ENCODE peak calls at places on chromosomes 4 and X, in four cellular contexts. One of them, this sample, is unnamed. For H3K4me1, the result is how much of the 10 kb centered on the place peaks cover.

GRCh38 chr4:7412586-7412975 is 22.1 kb downstream of the PSAPL1 start:
- DNase-seq in CD8-positive, alpha-beta memory T cell: no peak
- DNase-seq in spleen: peak
- DNase-seq in cardiac muscle cell: no peak
- DNase-seq in this sample: no peak

GRCh38 chr4:161376275-161376674 is 787.5 kb downstream of the FSTL5 start:
- DNase-seq in CD8-positive, alpha-beta memory T cell: no peak
- DNase-seq in cardiac muscle cell: no peak
- DNase-seq in spleen: no peak
- DNase-seq in this sample: no peak

GRCh38 chr4:111954546-111954945 is 190.7 kb upstream of the FAM241A start:
- DNase-seq in cardiac muscle cell: no peak
- DNase-seq in spleen: no peak
- DNase-seq in CD8-positive, alpha-beta memory T cell: no peak
- DNase-seq in this sample: no peak

GRCh38 chr4:5751918-5752802 is 41.2 kb downstream of the EVC start:
- DNase-seq in cardiac muscle cell: peak
- DNase-seq in CD8-positive, alpha-beta memory T cell: no peak
- DNase-seq in spleen: no peak
- DNase-seq in this sample: peak

GRCh38 chr4:123163501-123163900 is 233.1 kb upstream of the SPRY1 start:
- DNase-seq in CD8-positive, alpha-beta memory T cell: no peak
- DNase-seq in spleen: no peak
- DNase-seq in cardiac muscle cell: no peak
- DNase-seq in this sample: no peak

GRCh38 chrX:115912372-115912897 is 258.1 kb upstream of the AGTR2 start:
- DNase-seq in spleen: no peak
- DNase-seq in CD8-positive, alpha-beta memory T cell: no peak
- DNase-seq in cardiac muscle cell: no peak
- DNase-seq in this sample: no peak

GRCh38 chr4:123830920-123831319 is 434.3 kb downstream of the SPRY1 start:
- DNase-seq in CD8-positive, alpha-beta memory T cell: no peak
- DNase-seq in spleen: no peak
- DNase-seq in cardiac muscle cell: no peak
- DNase-seq in this sample: no peak

GRCh38 chr4:100429616-100430015 is 88.2 kb downstream of the EMCN start:
- DNase-seq in spleen: no peak
- DNase-seq in cardiac muscle cell: no peak
- DNase-seq in CD8-positive, alpha-beta memory T cell: no peak
- DNase-seq in this sample: no peak

GRCh38 chr4:15873117-15873516 is 65.4 kb downstream of the FGFBP1 start:
- DNase-seq in CD8-positive, alpha-beta memory T cell: no peak
- DNase-seq in spleen: no peak
- DNase-seq in cardiac muscle cell: no peak
- DNase-seq in this sample: no peak

GRCh38 chr4:24703298-24703697 is 92.1 kb upstream of the SOD3 start:
- DNase-seq in spleen: no peak
- DNase-seq in cardiac muscle cell: no peak
- DNase-seq in CD8-positive, alpha-beta memory T cell: no peak
- DNase-seq in this sample: no peak

GRCh38 chr4:37749398-37749988 is 63.3 kb upstream of the RELL1 start:
- DNase-seq in CD8-positive, alpha-beta memory T cell: no peak
- DNase-seq in spleen: no peak
- DNase-seq in cardiac muscle cell: no peak
- DNase-seq in this sample: no peak
- H3K4me1 ChIP-seq in CD8-positive, alpha-beta memory T cell: under half
- H3K4me1 ChIP-seq in spleen: under half
- H3K4me1 ChIP-seq in cardiac muscle cell: under half
- H3K4me1 ChIP-seq in this sample: under half

GRCh38 chrX:149638860-149639259 is 7.3 kb upstream of the TMEM185A start:
- DNase-seq in spleen: no peak
- DNase-seq in cardiac muscle cell: no peak
- DNase-seq in CD8-positive, alpha-beta memory T cell: no peak
- DNase-seq in this sample: no peak
- H3K4me1 ChIP-seq in spleen: under half
- H3K4me1 ChIP-seq in cardiac muscle cell: under half
- H3K4me1 ChIP-seq in CD8-positive, alpha-beta memory T cell: under half
- H3K4me1 ChIP-seq in this sample: under half

DNA sequence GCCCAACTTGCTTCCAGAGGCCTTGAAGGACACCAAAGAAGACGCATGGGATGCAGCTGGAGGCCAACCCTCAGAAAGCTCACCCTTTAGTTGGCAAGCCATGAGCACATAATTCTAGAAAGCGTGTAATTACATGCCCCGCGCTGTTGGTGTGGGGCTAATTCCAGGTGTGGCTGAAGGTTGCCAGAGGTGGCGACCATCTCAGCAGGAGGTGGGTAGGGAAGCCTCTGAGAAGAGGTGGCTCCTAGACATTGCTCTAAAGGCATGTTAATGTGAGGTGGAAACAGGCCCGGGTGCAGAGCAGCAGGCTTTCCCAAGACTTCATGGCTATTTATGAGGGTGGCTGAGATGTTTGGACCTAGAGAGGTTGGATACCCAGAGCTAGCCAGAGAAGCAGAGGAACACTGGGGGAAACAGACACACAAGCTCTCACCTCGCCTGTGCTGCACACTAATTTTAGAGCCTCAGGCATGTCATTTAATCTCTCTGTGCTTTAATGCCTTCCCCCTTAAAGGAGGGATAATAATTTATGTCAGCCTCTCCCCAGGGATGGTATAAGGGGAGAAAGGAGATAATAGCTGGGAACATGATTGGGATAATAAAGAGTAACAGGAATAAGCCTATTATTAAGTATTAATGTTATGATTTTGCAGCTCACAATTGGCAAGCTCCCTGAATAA is 60.0 kb upstream of the HELT start:
- DNase-seq in spleen: no peak
- DNase-seq in cardiac muscle cell: no peak
- DNase-seq in CD8-positive, alpha-beta memory T cell: no peak
- DNase-seq in this sample: no peak
- H3K4me1 ChIP-seq in spleen: under half
- H3K4me1 ChIP-seq in cardiac muscle cell: under half
- H3K4me1 ChIP-seq in CD8-positive, alpha-beta memory T cell: under half
- H3K4me1 ChIP-seq in this sample: under half

GRCh38 chr4:148287111-148287510 is 155.1 kb downstream of the NR3C2 start:
- DNase-seq in cardiac muscle cell: no peak
- DNase-seq in CD8-positive, alpha-beta memory T cell: no peak
- DNase-seq in spleen: no peak
- DNase-seq in this sample: no peak
- H3K4me1 ChIP-seq in cardiac muscle cell: under half
- H3K4me1 ChIP-seq in CD8-positive, alpha-beta memory T cell: under half
- H3K4me1 ChIP-seq in spleen: under half
- H3K4me1 ChIP-seq in this sample: under half

DNA sequence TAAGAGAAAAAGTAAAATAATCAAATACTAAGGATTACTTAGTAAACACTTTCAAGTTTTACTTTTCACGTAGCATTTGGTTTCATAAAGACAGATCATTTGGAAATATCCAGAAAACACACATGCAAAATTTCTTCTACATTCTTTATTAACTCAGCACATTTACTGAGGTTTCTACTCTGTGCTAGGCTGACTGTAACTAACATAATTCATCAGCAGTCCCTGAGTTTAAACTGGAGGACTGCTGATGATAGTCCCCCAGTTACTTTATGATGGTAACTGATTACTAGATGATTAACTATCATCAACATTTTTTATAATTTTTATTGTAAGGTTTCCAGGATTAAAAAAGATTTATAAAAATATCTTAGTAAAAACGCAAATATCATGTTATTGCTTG is 12.3 kb downstream of the LEF1 start:
- DNase-seq in cardiac muscle cell: no peak
- DNase-seq in spleen: no peak
- DNase-seq in CD8-positive, alpha-beta memory T cell: no peak
- DNase-seq in this sample: no peak
- H3K4me1 ChIP-seq in cardiac muscle cell: under half
- H3K4me1 ChIP-seq in spleen: under half
- H3K4me1 ChIP-seq in CD8-positive, alpha-beta memory T cell: half or more
- H3K4me1 ChIP-seq in this sample: under half

GRCh38 chr4:88277711-88278025 is 6.7 kb downstream of the PPM1K start:
- DNase-seq in cardiac muscle cell: no peak
- DNase-seq in spleen: no peak
- DNase-seq in CD8-positive, alpha-beta memory T cell: no peak
- DNase-seq in this sample: no peak

GRCh38 chr4:88283661-88284377 is 542 bp downstream of the PPM1K start:
- DNase-seq in CD8-positive, alpha-beta memory T cell: peak
- DNase-seq in cardiac muscle cell: peak
- DNase-seq in spleen: peak
- DNase-seq in this sample: no peak

GRCh38 chr4:88275949-88276515 is 8.3 kb downstream of the PPM1K start:
- DNase-seq in cardiac muscle cell: no peak
- DNase-seq in CD8-positive, alpha-beta memory T cell: no peak
- DNase-seq in spleen: no peak
- DNase-seq in this sample: no peak

GRCh38 chr4:88276952-88277710 is 7.2 kb downstream of the PPM1K start:
- DNase-seq in CD8-positive, alpha-beta memory T cell: no peak
- DNase-seq in cardiac muscle cell: no peak
- DNase-seq in spleen: no peak
- DNase-seq in this sample: no peak

DNA sequence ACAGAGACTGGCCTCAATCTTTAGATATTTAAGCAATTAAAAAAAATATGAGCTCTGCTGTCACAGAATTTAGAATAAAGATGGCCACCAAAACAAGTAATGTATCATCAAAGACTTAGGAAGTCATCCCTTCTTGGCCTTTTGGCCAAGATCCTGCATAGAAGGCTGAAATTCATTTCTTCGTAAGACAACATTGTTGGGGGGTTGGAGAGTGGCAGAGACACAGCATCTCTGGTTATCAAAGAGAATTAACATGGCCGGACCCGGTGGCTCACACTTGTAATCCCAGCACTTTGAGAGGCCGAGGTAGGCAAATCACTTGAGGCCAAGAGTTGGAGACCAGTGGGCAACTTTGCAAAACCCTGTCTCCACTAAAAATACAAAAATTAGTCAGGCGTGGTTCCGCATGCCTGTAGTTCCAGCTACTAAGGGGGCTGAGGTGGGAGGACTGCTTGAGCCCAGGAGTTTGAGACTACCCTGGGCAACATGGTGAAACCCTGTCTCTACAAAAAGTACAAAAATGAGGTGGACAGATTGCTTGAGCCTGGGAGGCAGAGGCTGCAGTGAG is 4.0 kb downstream of the PPM1K start:
- DNase-seq in CD8-positive, alpha-beta memory T cell: no peak
- DNase-seq in spleen: no peak
- DNase-seq in cardiac muscle cell: no peak
- DNase-seq in this sample: no peak
- H3K4me1 ChIP-seq in CD8-positive, alpha-beta memory T cell: under half
- H3K4me1 ChIP-seq in spleen: under half
- H3K4me1 ChIP-seq in cardiac muscle cell: under half
- H3K4me1 ChIP-seq in this sample: under half

This sample was measured in iPS DF 6.9.